ENCODE peak calls at places on chromosomes 1 and 21, in eight cellular contexts. N is tibial artery, Y is fibroblast of lung, E is esophagus squamous epithelium, S is neural progenitor cell, P is pancreas, O is psoas muscle, L is body of pancreas. X is an unnamed sample.

GRCh38 chr1:212228591-212229119 is 56.6 kb upstream of the PPP2R5A start:
- DNase-seq in N (no peak), Y (no peak), E (no peak), S (no peak), P (peak), O (no peak), L (peak), X (no peak)

GRCh38 chr1:208154679-208155078 is 89.5 kb downstream of the PLXNA2 start:
- DNase-seq in N (peak), Y (no peak), E (no peak), S (no peak), P (no peak), O (no peak), L (peak), X (no peak)

GRCh38 chr1:234315091-234315541 is 58.1 kb upstream of the COA6 start:
- DNase-seq in N (no peak), Y (peak), E (no peak), S (no peak), P (no peak), O (no peak), L (no peak), X (no peak)

GRCh38 chr1:228297822-228298221 is 90.0 kb downstream of the OBSCN start:
- DNase-seq in N (no peak), Y (no peak), E (no peak), S (no peak), P (peak), O (no peak), L (no peak), X (no peak)

GRCh38 chr1:56911539-56911938 is 54.3 kb downstream of the C8B start:
- DNase-seq in N (no peak), Y (no peak), E (no peak), S (no peak), P (no peak), O (no peak), L (no peak), X (no peak)

GRCh38 chr1:182826892-182827291 is 12.3 kb upstream of the DHX9 start:
- DNase-seq in N (no peak), Y (no peak), E (no peak), S (no peak), P (no peak), O (no peak), L (no peak), X (no peak)

GRCh38 chr21:42925114-42925907 is at the start of gene ERVH48-1:
- DNase-seq in N (no peak), Y (no peak), E (no peak), S (no peak), P (peak), O (no peak), L (no peak), X (no peak)

GRCh38 chr1:234732260-234732659 is 122.3 kb upstream of the IRF2BP2 start:
- DNase-seq in N (no peak), Y (no peak), E (no peak), S (no peak), P (no peak), O (no peak), L (no peak), X (no peak)

GRCh38 chr1:235838021-235838420 is 28.7 kb downstream of the LYST start:
- DNase-seq in N (no peak), Y (no peak), E (no peak), S (no peak), P (no peak), O (no peak), L (no peak), X (no peak)

GRCh38 chr1:47752560-47752959 is 244.6 kb downstream of the TRABD2B start:
- DNase-seq in N (peak), Y (no peak), E (no peak), S (no peak), P (no peak), O (no peak), L (no peak), X (peak)

GRCh38 chr1:92556350-92556749 is 69.6 kb upstream of the GFI1 start:
- DNase-seq in N (no peak), Y (no peak), E (no peak), S (no peak), P (no peak), O (no peak), L (no peak), X (no peak)
- H3K27ac ChIP-seq in N (no peak), Y (no peak), E (no peak), S (no peak), P (no peak), O (no peak), L (no peak), X (no peak)

GRCh38 chr1:200866521-200866920 is 6.3 kb upstream of the GPR25 start:
- DNase-seq in N (no peak), Y (peak), E (no peak), S (no peak), P (no peak), O (no peak), L (no peak), X (no peak)

GRCh38 chr1:200869376-200869752 is 3.4 kb upstream of the GPR25 start:
- DNase-seq in N (no peak), Y (no peak), E (no peak), S (no peak), P (no peak), O (no peak), L (no peak), X (no peak)

GRCh38 chr1:200862713-200863415 is 9.9 kb upstream of the GPR25 start:
- DNase-seq in N (no peak), Y (no peak), E (no peak), S (no peak), P (no peak), O (no peak), L (no peak), X (no peak)

GRCh38 chr1:200869753-200870391 is 2.9 kb upstream of the GPR25 start:
- DNase-seq in N (no peak), Y (no peak), E (no peak), S (no peak), P (no peak), O (no peak), L (no peak), X (peak)

GRCh38 chr1:200867018-200867811 is 5.6 kb upstream of the GPR25 start:
- DNase-seq in N (no peak), Y (peak), E (no peak), S (no peak), P (no peak), O (no peak), L (no peak), X (no peak)
- TF ChIP-seq CTCF in N (no peak), Y (no peak), E (no peak), S (no peak), P (no peak), O (no peak), L (no peak), X (no peak)

DNA sequence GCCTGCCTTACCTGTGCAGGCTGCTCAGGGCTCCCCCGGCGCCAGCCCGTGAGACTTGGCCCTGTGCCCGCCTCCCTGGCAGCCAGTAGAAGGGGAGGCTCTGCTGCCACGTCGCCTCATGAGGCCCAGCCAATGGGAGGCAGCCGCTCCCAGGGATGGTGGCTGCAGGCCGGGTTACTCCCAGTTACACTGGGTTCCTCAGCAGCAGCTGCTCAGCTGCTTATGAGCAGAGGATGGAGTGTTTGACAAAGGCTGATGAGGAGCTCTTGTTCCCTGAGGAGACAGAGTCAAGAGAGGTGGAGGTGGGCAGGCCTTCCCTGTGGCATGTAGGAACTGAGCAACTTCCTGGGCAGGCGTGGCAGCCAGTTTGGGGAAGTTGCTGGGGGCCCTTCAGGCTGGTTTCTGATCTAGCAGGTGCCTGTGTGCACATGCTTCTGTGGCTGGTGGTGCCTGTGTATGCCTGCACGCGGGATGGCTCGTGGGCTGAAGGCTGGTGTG is 5.6 kb downstream of the MFSD2A start:
- DNase-seq in N (no peak), Y (no peak), E (peak), S (no peak), P (peak), O (no peak), L (peak), X (no peak)
- H3K4me3 ChIP-seq in N (no peak), Y (no peak), E (no peak), S (no peak), P (no peak), O (no peak), L (no peak), X (no peak)

GRCh38 chr21:33028271-33028670 is 2.5 kb downstream of the OLIG2 start:
- DNase-seq in N (no peak), Y (no peak), E (no peak), S (no peak), P (no peak), O (no peak), L (no peak), X (no peak)

GRCh38 chr21:33025471-33026298 is at the start of gene OLIG2:
- DNase-seq in N (no peak), Y (no peak), E (no peak), S (peak), P (no peak), O (no peak), L (no peak), X (no peak)

GRCh38 chr21:33026299-33026858 is 644 bp downstream of the OLIG2 start:
- DNase-seq in N (no peak), Y (no peak), E (no peak), S (no peak), P (no peak), O (no peak), L (no peak), X (no peak)

GRCh38 chr21:33027401-33028185 is 1.9 kb downstream of the OLIG2 start:
- DNase-seq in N (no peak), Y (no peak), E (no peak), S (peak), P (no peak), O (no peak), L (no peak), X (no peak)

DNA sequence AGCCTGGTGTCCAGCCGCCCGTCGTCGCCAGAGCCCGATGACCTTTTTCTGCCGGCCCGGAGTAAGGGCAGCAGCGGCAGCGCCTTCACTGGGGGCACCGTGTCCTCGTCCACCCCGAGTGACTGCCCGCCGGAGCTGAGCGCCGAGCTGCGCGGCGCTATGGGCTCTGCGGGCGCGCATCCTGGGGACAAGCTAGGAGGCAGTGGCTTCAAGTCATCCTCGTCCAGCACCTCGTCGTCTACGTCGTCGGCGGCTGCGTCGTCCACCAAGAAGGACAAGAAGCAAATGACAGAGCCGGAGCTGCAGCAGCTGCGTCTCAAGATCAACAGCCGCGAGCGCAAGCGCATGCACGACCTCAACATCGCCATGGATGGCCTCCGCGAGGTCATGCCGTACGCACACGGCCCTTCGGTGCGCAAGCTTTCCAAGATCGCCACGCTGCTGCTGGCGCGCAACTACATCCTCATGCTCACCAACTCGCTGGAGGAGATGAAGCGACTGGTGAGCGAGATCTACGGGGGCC is 1.2 kb downstream of the OLIG2 start:
- DNase-seq in N (no peak), Y (no peak), E (no peak), S (peak), P (no peak), O (no peak), L (no peak), X (no peak)
- H3K27ac ChIP-seq in N (no peak), Y (no peak), E (no peak), S (no peak), P (no peak), O (no peak), L (no peak), X (no peak)

GRCh38 chr1:3899776-3900149 is 309 bp downstream of the C1orf174 start:
- DNase-seq in N (no peak), Y (no peak), E (no peak), S (peak), P (no peak), O (no peak), L (no peak), X (no peak)
- TF ChIP-seq CTCF in N (no peak), Y (no peak), E (no peak), S (no peak), P (no peak), O (no peak), L (no peak), X (no peak)

DNA sequence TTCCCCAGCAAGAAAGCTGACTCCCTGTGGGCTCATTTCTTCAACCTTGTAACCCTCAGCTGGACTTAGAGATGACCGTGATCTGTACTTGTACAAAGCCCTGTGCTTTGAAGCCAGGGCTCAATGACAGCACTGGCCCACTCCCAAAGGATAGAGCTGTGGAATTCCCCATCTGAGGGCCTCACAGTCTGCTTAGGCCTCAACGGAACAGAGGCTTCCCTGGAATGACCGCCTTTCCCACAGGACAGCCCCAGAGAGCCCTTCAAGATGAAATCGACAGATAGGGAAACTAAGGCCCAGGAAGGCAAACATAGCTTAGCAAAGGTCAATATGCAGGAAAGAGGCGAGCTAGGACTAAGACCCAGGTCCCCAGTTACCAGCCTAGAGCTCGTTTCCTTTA is 11.5 kb downstream of the SLC9A1 start:
- DNase-seq in N (no peak), Y (peak), E (no peak), S (no peak), P (no peak), O (no peak), L (no peak), X (no peak)
- H3K4me3 ChIP-seq in N (no peak), Y (no peak), E (no peak), S (no peak), P (no peak), O (no peak), L (no peak), X (no peak)

DNA sequence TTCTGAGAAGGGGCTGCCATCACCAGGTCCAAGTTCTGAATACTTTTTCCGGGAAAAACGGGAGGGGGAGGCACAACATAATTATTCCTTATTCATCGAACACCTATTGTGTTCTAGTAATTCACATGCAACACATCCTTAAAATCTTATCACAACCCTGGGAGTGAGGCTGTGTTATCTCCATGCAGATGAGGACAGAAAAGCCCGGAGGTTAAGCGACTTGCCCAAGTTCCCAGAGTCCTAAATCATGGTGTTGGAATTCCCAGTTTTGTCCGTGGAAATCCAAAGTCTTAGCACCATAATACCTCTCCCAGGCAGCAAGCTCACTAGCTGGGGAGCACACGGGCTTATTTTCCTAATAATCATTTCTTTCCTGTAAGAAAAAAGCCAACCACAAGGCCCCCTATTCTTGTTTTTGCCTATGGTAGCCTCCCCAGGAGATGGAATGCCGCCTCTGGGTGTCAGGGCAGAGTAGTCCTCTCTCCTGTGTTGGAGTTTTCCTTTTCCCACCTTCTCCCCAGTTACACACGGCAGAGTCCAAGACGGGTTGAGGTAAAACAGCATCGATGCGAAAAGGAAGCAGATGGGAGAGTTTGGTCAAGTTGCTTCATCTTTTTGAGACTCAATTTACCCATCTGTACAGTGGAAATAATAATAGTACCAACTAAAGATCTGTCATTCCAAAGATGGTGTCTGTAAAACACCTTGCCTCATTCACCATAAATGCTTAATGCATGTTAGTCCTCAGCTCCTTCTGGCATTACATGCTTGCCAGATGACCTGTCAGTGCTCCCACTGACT is 228.0 kb upstream of the TMEM51 start:
- DNase-seq in N (no peak), Y (no peak), E (no peak), S (no peak), P (no peak), O (no peak), L (no peak), X (no peak)
- H3K27ac ChIP-seq in N (no peak), Y (peak), E (peak), S (no peak), P (no peak), O (no peak), L (no peak), X (no peak)

GRCh38 chr1:34549199-34549598 is 205.6 kb upstream of the GJB5 start:
- DNase-seq in N (no peak), Y (no peak), E (no peak), S (peak), P (peak), O (no peak), L (no peak), X (no peak)
- TF ChIP-seq CTCF in N (no peak), Y (no peak), E (no peak), S (peak), P (no peak), O (no peak), L (no peak), X (no peak)

X was measured in coronary artery.